ENCODE peak calls at places on chromosome 9, in nine cellular contexts. V is H1; M is globus pallidus; C is NAMALWA; G is head of caudate nucleus; J is ACHN; E is NCI-H1105; B is CD8-positive, alpha-beta T cell; H is lower leg skin. I is an unnamed sample.

GRCh38 chr9:72165821-72166547 is 16.7 kb downstream of the GDA start:
- DNase-seq in J (no peak), M (no peak), G (no peak), E (no peak), C (no peak), H (no peak), B (no peak), V (no peak), I (no peak)

GRCh38 chr9:91193658-91194391 is 167.9 kb downstream of the AUH start:
- DNase-seq in E (no peak), B (peak; percentile 60), J (peak; percentile 77), H (peak; percentile 68), M (peak; percentile 55), G (peak; percentile 73), C (peak; percentile 54), V (peak; percentile 80), I (peak; percentile 62)

GRCh38 chr9:125983681-125984080 is 236.5 kb downstream of the PBX3 start:
- DNase-seq in V (peak; percentile 28), H (no peak), J (no peak), C (no peak), M (no peak), E (no peak), B (no peak), G (no peak), I (no peak)

GRCh38 chr9:3244963-3245653 is 280.7 kb downstream of the RFX3 start:
- DNase-seq in V (no peak), C (no peak), M (no peak), E (no peak), J (no peak), H (no peak), B (no peak), G (no peak), I (peak; percentile 20)

GRCh38 chr9:136013116-136013515 is 51.9 kb upstream of the UBAC1 start:
- DNase-seq in G (no peak), M (no peak), V (no peak), H (no peak), J (no peak), C (peak; percentile 32), E (no peak), B (no peak), I (no peak)

GRCh38 chr9:97502222-97502983 is 937 bp downstream of the TMOD1 start:
- DNase-seq in C (no peak), V (peak; percentile 75), B (no peak), E (no peak), G (peak; percentile 35), H (no peak), J (no peak), M (peak; percentile 21), I (no peak)

GRCh38 chr9:84330246-84330645 is 10.3 kb downstream of the SLC28A3 start:
- DNase-seq in V (no peak), G (no peak), H (no peak), J (no peak), E (no peak), C (no peak), M (no peak), B (no peak), I (no peak)

GRCh38 chr9:79403495-79403894 is 168.3 kb upstream of the TLE4 start:
- DNase-seq in V (no peak), J (no peak), B (peak; percentile 5), E (no peak), G (no peak), H (no peak), M (no peak), C (no peak), I (no peak)

GRCh38 chr9:131635912-131636311 is 90.6 kb downstream of the PRRT1B start:
- DNase-seq in B (no peak), J (no peak), M (no peak), V (no peak), E (no peak), G (no peak), C (no peak), H (no peak), I (no peak)

GRCh38 chr9:120642129-120642528 is 62.2 kb upstream of the CDK5RAP2 start:
- DNase-seq in V (no peak), G (no peak), C (no peak), B (no peak), E (no peak), M (no peak), J (no peak), H (no peak), I (no peak)

GRCh38 chr9:129720181-129720864 is 32.5 kb downstream of the PTGES start:
- DNase-seq in G (no peak), J (no peak), E (no peak), M (no peak), B (no peak), V (peak; percentile 84), C (no peak), H (no peak), I (no peak)

GRCh38 chr9:22975921-22976320 is 529.3 kb downstream of the DMRTA1 start:
- DNase-seq in V (no peak), E (no peak), G (no peak), H (no peak), M (no peak), B (no peak), C (no peak), J (no peak), I (no peak)

GRCh38 chr9:113488071-113488470 is 24.5 kb downstream of the RGS3 start:
- DNase-seq in B (no peak), V (no peak), M (no peak), J (no peak), H (no peak), G (no peak), E (no peak), C (no peak), I (no peak)

GRCh38 chr9:124040935-124041816 is 29.6 kb downstream of the LHX2 start:
- DNase-seq in M (no peak), J (peak; percentile 35), V (peak; percentile 93), G (peak; percentile 51), H (peak; percentile 32), E (no peak), B (peak; percentile 47), C (peak; percentile 49), I (no peak)